ENCODE peak calls at places on chromosomes 5 and 9, in ten cellular contexts. D is CD8-positive, alpha-beta memory T cell; Q is AG10803; N is aorta; E is esophagus muscularis mucosa; H is fibroblast of lung; W is bronchial epithelial cell; I is BJ; A is HFF-Myc; V is AG09309. B is an unnamed sample.

GRCh38 chr9:91784673-91785402 is 165.2 kb downstream of the ROR2 start:
- DNase-seq in D (no peak), Q (no peak), N (no peak), E (no peak), H (no peak), W (no peak), I (no peak), A (no peak), V (no peak), B (no peak)

GRCh38 chr5:42889311-42889933 is 77.7 kb upstream of the SELENOP start:
- DNase-seq in D (peak; percentile 36), Q (peak; percentile 68), N (no peak), E (no peak), H (peak; percentile 46), W (peak; percentile 68), I (peak; percentile 11), A (peak; percentile 41), V (peak; percentile 33), B (peak; percentile 71)

GRCh38 chr5:3602713-3603502 is 7.3 kb downstream of the IRX1 start:
- DNase-seq in D (no peak), Q (peak; percentile 70), N (peak; percentile 81), E (no peak), H (peak; percentile 60), W (no peak), I (no peak), A (no peak), V (no peak), B (no peak)

GRCh38 chr9:130117816-130118632 is 54.2 kb upstream of the NCS1 start:
- DNase-seq in D (no peak), Q (peak; percentile 85), N (no peak), E (no peak), H (peak; percentile 72), W (peak; percentile 41), I (no peak), A (no peak), V (no peak), B (no peak)

GRCh38 chr5:102715405-102715804 is 39.7 kb upstream of the PAM start:
- DNase-seq in D (no peak), Q (peak; percentile 93), N (no peak), E (no peak), H (peak; percentile 85), W (peak; percentile 84), I (peak; percentile 73), A (peak; percentile 92), V (peak; percentile 64), B (no peak)

GRCh38 chr5:172002310-172002709 is 4.1 kb downstream of the FBXW11 start:
- DNase-seq in D (no peak), Q (peak; percentile 22), N (no peak), E (no peak), H (peak; percentile 23), W (peak; percentile 49), I (no peak), A (no peak), V (no peak), B (peak; percentile 32)

GRCh38 chr5:123809594-123810172 is 297.7 kb downstream of the CSNK1G3 start:
- DNase-seq in D (no peak), Q (no peak), N (no peak), E (no peak), H (no peak), W (no peak), I (no peak), A (peak; percentile 32), V (no peak), B (no peak)

GRCh38 chr5:53482717-53483638 is 2.5 kb downstream of the FST start:
- DNase-seq in D (no peak), Q (peak; percentile 40), N (peak; percentile 79), E (no peak), H (peak; percentile 36), W (no peak), I (no peak), A (no peak), V (no peak), B (no peak)

GRCh38 chr5:157528036-157528632 is 47.4 kb downstream of the ADAM19 start:
- DNase-seq in D (no peak), Q (peak; percentile 42), N (no peak), E (no peak), H (peak; percentile 42), W (no peak), I (no peak), A (peak; percentile 31), V (no peak), B (no peak)

GRCh38 chr5:124395287-124395686 is 351.2 kb downstream of the ZNF608 start:
- DNase-seq in D (no peak), Q (no peak), N (no peak), E (no peak), H (peak; percentile 50), W (no peak), I (no peak), A (no peak), V (no peak), B (no peak)

DNA sequence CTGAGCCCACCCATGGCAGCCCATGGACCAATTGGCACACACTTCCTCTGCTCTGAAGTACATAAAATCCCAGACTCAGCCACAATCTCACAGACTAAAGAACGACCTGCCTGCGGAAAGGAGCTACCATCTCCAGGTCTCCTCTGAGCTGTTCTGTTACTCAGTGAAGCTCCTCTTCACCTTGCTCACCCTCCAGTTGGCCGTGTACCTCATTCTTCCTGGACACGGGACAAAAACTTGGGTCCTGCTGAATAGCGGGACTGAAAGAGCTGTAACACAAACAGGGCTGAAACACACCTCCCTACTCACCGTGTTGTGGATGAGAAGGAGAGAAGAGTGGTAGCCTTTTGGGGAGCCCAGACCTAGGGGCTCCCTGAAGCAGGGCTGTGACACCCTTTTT is 128.7 kb downstream of the GAS1 start:
- DNase-seq in D (no peak), Q (no peak), N (no peak), E (no peak), H (no peak), W (no peak), I (no peak), A (no peak), V (no peak), B (no peak)
- H3K4me3 ChIP-seq in D (no peak overlapping the region), Q (no peak overlapping the region), N (no peak overlapping the region), E (no peak overlapping the region), H (no peak overlapping the region), W (no peak overlapping the region), I (no peak overlapping the region), A (no peak overlapping the region), V (no peak overlapping the region), B (no peak overlapping the region)

DNA sequence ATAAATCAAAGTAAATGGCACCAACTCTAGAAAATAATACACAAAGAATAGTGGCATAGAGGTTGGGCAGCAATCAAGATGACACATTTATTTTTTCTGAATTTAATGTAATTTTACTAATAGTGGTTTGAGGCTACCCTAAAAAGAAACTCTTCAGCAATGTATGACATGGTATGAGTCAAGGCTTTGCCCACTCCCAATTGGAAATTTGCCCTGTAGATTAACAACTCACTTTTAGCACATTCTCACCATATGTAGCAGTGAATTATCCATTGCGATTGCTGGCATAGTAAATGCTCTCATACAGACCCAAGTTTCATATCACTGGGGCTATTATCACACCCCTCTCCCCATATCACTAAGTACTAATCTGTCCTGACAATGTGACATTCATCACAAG is 832.1 kb upstream of the ZNF608 start:
- DNase-seq in D (no peak), Q (no peak), N (no peak), E (no peak), H (peak; percentile 63), W (no peak), I (no peak), A (no peak), V (no peak), B (no peak)
- H3K4me3 ChIP-seq in D (no peak overlapping the region), Q (no peak overlapping the region), N (no peak overlapping the region), E (no peak overlapping the region), H (no peak overlapping the region), W (no peak overlapping the region), I (no peak overlapping the region), A (no peak overlapping the region), V (no peak overlapping the region), B (no peak overlapping the region)

DNA sequence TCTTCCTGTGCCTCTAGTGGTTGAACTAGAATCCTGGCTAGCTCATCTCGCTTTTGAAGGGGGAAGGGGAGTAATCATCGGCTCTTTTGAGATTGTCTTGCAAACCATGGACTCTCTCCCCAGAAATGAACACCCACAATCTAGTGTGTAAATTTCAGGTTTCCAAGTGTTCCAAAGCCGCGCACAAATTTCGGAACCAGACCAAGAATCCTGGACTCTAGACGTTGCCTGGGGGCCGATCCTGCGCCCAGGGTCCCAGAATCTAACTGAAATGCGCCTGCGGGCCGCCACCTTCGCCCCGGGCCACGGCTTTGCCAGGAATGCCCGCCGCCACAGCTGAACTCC is 4.8 kb upstream of the FOXE1 start:
- DNase-seq in D (no peak), Q (no peak), N (no peak), E (no peak), H (no peak), W (no peak), I (no peak), A (no peak), V (no peak), B (no peak)
- H3K4me3 ChIP-seq in D (no peak overlapping the region), Q (no peak overlapping the region), N (no peak overlapping the region), E (peak overlapping the region; percentile 24), H (no peak overlapping the region), W (peak overlapping the region; percentile 6), I (no peak overlapping the region), A (no peak overlapping the region), V (no peak overlapping the region), B (no peak overlapping the region)

GRCh38 chr5:150630016-150630415 is 10.4 kb upstream of the SYNPO start:
- DNase-seq in D (no peak), Q (no peak), N (no peak), E (no peak), H (no peak), W (no peak), I (no peak), A (no peak), V (no peak), B (no peak)

GRCh38 chr5:150630459-150631325 is 9.8 kb upstream of the SYNPO start:
- DNase-seq in D (no peak), Q (no peak), N (no peak), E (no peak), H (no peak), W (no peak), I (no peak), A (no peak), V (no peak), B (no peak)

GRCh38 chr5:150627731-150628545 is 12.5 kb upstream of the SYNPO start:
- DNase-seq in D (no peak), Q (peak; percentile 70), N (no peak), E (no peak), H (peak; percentile 86), W (no peak), I (no peak), A (no peak), V (no peak), B (no peak)

GRCh38 chr5:150626853-150627276 is 13.6 kb upstream of the SYNPO start:
- DNase-seq in D (no peak), Q (no peak), N (peak; percentile 89), E (no peak), H (peak; percentile 68), W (peak; percentile 92), I (no peak), A (no peak), V (no peak), B (no peak)

DNA sequence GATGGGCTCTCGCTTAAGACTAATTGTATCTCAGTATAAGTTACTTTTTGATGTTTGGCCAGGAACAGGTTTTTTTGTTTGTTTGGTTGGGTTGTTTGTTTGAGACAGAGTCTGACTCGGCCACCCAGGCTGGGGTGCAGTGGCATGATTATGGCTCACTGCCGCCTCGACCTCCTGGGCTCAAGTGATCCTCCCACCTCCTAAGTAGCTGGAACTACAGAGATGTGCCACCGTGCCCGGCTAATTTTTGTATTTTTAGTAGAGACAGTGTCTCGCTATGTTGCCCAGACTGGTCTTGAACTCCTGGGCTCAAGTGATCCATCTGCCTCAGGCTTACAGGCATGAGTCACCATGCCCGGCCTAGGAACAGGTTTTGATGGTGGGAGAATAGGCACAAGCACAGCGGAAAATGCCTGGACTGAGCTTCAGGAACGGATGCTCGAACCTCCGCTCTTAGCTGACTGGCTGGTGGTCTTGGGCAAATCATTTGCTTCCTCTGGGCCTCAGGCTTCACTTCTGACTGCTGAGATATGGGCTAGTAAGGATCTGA is 11.4 kb upstream of the SYNPO start:
- DNase-seq in D (no peak), Q (no peak), N (no peak), E (no peak), H (no peak), W (peak; percentile 55), I (no peak), A (no peak), V (no peak), B (no peak)
- H3K4me3 ChIP-seq in D (no peak overlapping the region), Q (no peak overlapping the region), N (no peak overlapping the region), E (no peak overlapping the region), H (no peak overlapping the region), W (no peak overlapping the region), I (no peak overlapping the region), A (no peak overlapping the region), V (no peak overlapping the region), B (no peak overlapping the region)